ENCODE peak calls at places on chromosomes 4 and X, in seven cellular contexts. One of them, this sample, is unnamed.

GRCh38 chrX:15738686-15739016 is 581 bp downstream of the CA5B start:
- DNase-seq in lower lobe of right lung: no peak
- DNase-seq in H54: no peak
- DNase-seq in left cardiac atrium: no peak
- DNase-seq in nucleus accumbens: no peak
- DNase-seq in HT-29: no peak
- DNase-seq in cardiac fibroblast: no peak
- DNase-seq in this sample: no peak

GRCh38 chrX:15475021-15475420 is 18.1 kb downstream of the PIR start:
- DNase-seq in lower lobe of right lung: no peak
- DNase-seq in H54: no peak
- DNase-seq in left cardiac atrium: no peak
- DNase-seq in nucleus accumbens: no peak
- DNase-seq in HT-29: no peak
- DNase-seq in cardiac fibroblast: peak
- DNase-seq in this sample: no peak

GRCh38 chr4:87112063-87112462 is 108.4 kb downstream of the KLHL8 start:
- DNase-seq in lower lobe of right lung: no peak
- DNase-seq in H54: no peak
- DNase-seq in left cardiac atrium: no peak
- DNase-seq in nucleus accumbens: no peak
- DNase-seq in HT-29: no peak
- DNase-seq in cardiac fibroblast: no peak
- DNase-seq in this sample: no peak

GRCh38 chrX:149470960-149471359 is 34.1 kb downstream of the IDS start:
- DNase-seq in lower lobe of right lung: peak
- DNase-seq in H54: peak
- DNase-seq in left cardiac atrium: peak
- DNase-seq in nucleus accumbens: peak
- DNase-seq in HT-29: peak
- DNase-seq in cardiac fibroblast: peak
- DNase-seq in this sample: no peak

GRCh38 chr4:23022032-23022431 is 329.3 kb downstream of the GBA3 start:
- DNase-seq in lower lobe of right lung: no peak
- DNase-seq in H54: peak
- DNase-seq in left cardiac atrium: no peak
- DNase-seq in nucleus accumbens: no peak
- DNase-seq in HT-29: no peak
- DNase-seq in cardiac fibroblast: peak
- DNase-seq in this sample: peak

GRCh38 chrX:8738588-8739189 is 6.8 kb upstream of the ANOS1 start:
- DNase-seq in lower lobe of right lung: no peak
- DNase-seq in H54: no peak
- DNase-seq in left cardiac atrium: peak
- DNase-seq in nucleus accumbens: no peak
- DNase-seq in HT-29: peak
- DNase-seq in cardiac fibroblast: peak
- DNase-seq in this sample: no peak

GRCh38 chr4:147599764-147600163 is 17.4 kb upstream of the TMEM184C start:
- DNase-seq in lower lobe of right lung: no peak
- DNase-seq in H54: no peak
- DNase-seq in left cardiac atrium: no peak
- DNase-seq in nucleus accumbens: no peak
- DNase-seq in HT-29: no peak
- DNase-seq in cardiac fibroblast: peak
- DNase-seq in this sample: peak

GRCh38 chrX:9340619-9341304 is 124.1 kb upstream of the TBL1X start:
- DNase-seq in lower lobe of right lung: no peak
- DNase-seq in H54: no peak
- DNase-seq in left cardiac atrium: peak
- DNase-seq in nucleus accumbens: no peak
- DNase-seq in HT-29: no peak
- DNase-seq in cardiac fibroblast: peak
- DNase-seq in this sample: no peak

GRCh38 chr4:140861359-140862181 is 105.4 kb upstream of the TBC1D9 start:
- DNase-seq in lower lobe of right lung: no peak
- DNase-seq in H54: peak
- DNase-seq in left cardiac atrium: peak
- DNase-seq in nucleus accumbens: no peak
- DNase-seq in HT-29: peak
- DNase-seq in cardiac fibroblast: peak
- DNase-seq in this sample: peak

GRCh38 chr4:34644716-34645115 is 1599.6 kb downstream of the ARAP2 start:
- DNase-seq in lower lobe of right lung: no peak
- DNase-seq in H54: no peak
- DNase-seq in left cardiac atrium: no peak
- DNase-seq in nucleus accumbens: no peak
- DNase-seq in HT-29: no peak
- DNase-seq in cardiac fibroblast: no peak
- DNase-seq in this sample: no peak

GRCh38 chrX:44871114-44871645 is 1.8 kb upstream of the KDM6A start:
- DNase-seq in lower lobe of right lung: peak
- DNase-seq in H54: no peak
- DNase-seq in left cardiac atrium: no peak
- DNase-seq in nucleus accumbens: no peak
- DNase-seq in HT-29: peak
- DNase-seq in cardiac fibroblast: peak
- DNase-seq in this sample: no peak

GRCh38 chr4:156547439-156547838 is 424.2 kb downstream of the PDGFC start:
- DNase-seq in lower lobe of right lung: no peak
- DNase-seq in H54: no peak
- DNase-seq in left cardiac atrium: no peak
- DNase-seq in nucleus accumbens: no peak
- DNase-seq in HT-29: peak
- DNase-seq in cardiac fibroblast: peak
- DNase-seq in this sample: peak

GRCh38 chrX:41336447-41336846 is 2.5 kb downstream of the DDX3X start:
- DNase-seq in lower lobe of right lung: no peak
- DNase-seq in H54: no peak
- DNase-seq in left cardiac atrium: no peak
- DNase-seq in nucleus accumbens: no peak
- DNase-seq in HT-29: no peak
- DNase-seq in cardiac fibroblast: no peak
- DNase-seq in this sample: no peak

GRCh38 chr4:71270901-71271300 is 67.9 kb upstream of the SLC4A4 start:
- DNase-seq in lower lobe of right lung: no peak
- DNase-seq in H54: no peak
- DNase-seq in left cardiac atrium: no peak
- DNase-seq in nucleus accumbens: no peak
- DNase-seq in HT-29: peak
- DNase-seq in cardiac fibroblast: peak
- DNase-seq in this sample: no peak

GRCh38 chrX:140141444-140142029 is 176.2 kb upstream of the CXorf66 start:
- DNase-seq in lower lobe of right lung: no peak
- DNase-seq in H54: peak
- DNase-seq in left cardiac atrium: no peak
- DNase-seq in nucleus accumbens: no peak
- DNase-seq in HT-29: peak
- DNase-seq in cardiac fibroblast: peak
- DNase-seq in this sample: no peak

GRCh38 chr4:83138979-83139378 is 24.4 kb upstream of the PLAC8 start:
- DNase-seq in lower lobe of right lung: no peak
- DNase-seq in H54: no peak
- DNase-seq in left cardiac atrium: no peak
- DNase-seq in nucleus accumbens: no peak
- DNase-seq in HT-29: no peak
- DNase-seq in cardiac fibroblast: no peak
- DNase-seq in this sample: no peak

GRCh38 chr4:42626629-42627028 is 30.3 kb downstream of the ATP8A1 start:
- DNase-seq in lower lobe of right lung: no peak
- DNase-seq in H54: no peak
- DNase-seq in left cardiac atrium: no peak
- DNase-seq in nucleus accumbens: no peak
- DNase-seq in HT-29: no peak
- DNase-seq in cardiac fibroblast: no peak
- DNase-seq in this sample: no peak

GRCh38 chrX:128464091-128464490 is 411.9 kb upstream of the ACTRT1 start:
- DNase-seq in lower lobe of right lung: no peak
- DNase-seq in H54: no peak
- DNase-seq in left cardiac atrium: no peak
- DNase-seq in nucleus accumbens: no peak
- DNase-seq in HT-29: peak
- DNase-seq in cardiac fibroblast: no peak
- DNase-seq in this sample: no peak

GRCh38 chrX:72735561-72735960 is 21.5 kb upstream of the PHKA1 start:
- DNase-seq in lower lobe of right lung: no peak
- DNase-seq in H54: no peak
- DNase-seq in left cardiac atrium: no peak
- DNase-seq in nucleus accumbens: no peak
- DNase-seq in HT-29: no peak
- DNase-seq in cardiac fibroblast: peak
- DNase-seq in this sample: no peak

GRCh38 chrX:150486011-150486410 is 82.4 kb upstream of the MTM1 start:
- DNase-seq in lower lobe of right lung: no peak
- DNase-seq in H54: peak
- DNase-seq in left cardiac atrium: peak
- DNase-seq in nucleus accumbens: peak
- DNase-seq in HT-29: peak
- DNase-seq in cardiac fibroblast: peak
- DNase-seq in this sample: no peak